ENCODE peak calls at places on chromosomes 1 and 21, in five cellular contexts. O is suprapubic skin, S is A549, C is pancreas, J is tibial artery. K is an unnamed sample.
A peak's percentile ranks its signal among the peaks of the same experiment; 100 is the strongest.

GRCh38 chr1:204323887-204324286 is 35.8 kb downstream of the PLEKHA6 start:
- DNase-seq in O (no peak), J (no peak), C (no peak), S (peak; percentile 45), K (no peak)

GRCh38 chr1:33259879-33260278 is 3.6 kb downstream of the ZNF362 start:
- DNase-seq in C (no peak), J (no peak), O (no peak), S (no peak), K (no peak)

GRCh38 chr1:167431261-167431908 is 86.9 kb downstream of the CD247 start:
- DNase-seq in C (no peak), O (no peak), J (no peak), S (no peak), K (no peak)

GRCh38 chr1:27726173-27726793 is 522 bp downstream of the FAM76A start:
- DNase-seq in S (peak; percentile 32), C (peak; percentile 87), O (peak; percentile 86), J (peak; percentile 80), K (peak; percentile 35)

GRCh38 chr21:29334717-29335428 is 36.2 kb downstream of the BACH1 start:
- DNase-seq in J (no peak), O (no peak), C (no peak), S (no peak), K (no peak)

GRCh38 chr1:160797163-160797797 is 1.3 kb downstream of the LY9 start:
- DNase-seq in C (no peak), J (no peak), O (no peak), S (no peak), K (no peak)

GRCh38 chr1:112666917-112667316 is 7.5 kb upstream of the MOV10 start:
- DNase-seq in O (no peak), J (no peak), C (no peak), S (no peak), K (no peak)

GRCh38 chr1:110212165-110213142 is 2.3 kb downstream of the KCNC4 start:
- DNase-seq in S (no peak), C (peak; percentile 79), O (no peak), J (no peak), K (peak; percentile 11)

GRCh38 chr1:16072616-16073484 is 601 bp downstream of the FAM131C start:
- DNase-seq in S (no peak), J (no peak), C (no peak), O (no peak), K (no peak)

GRCh38 chr1:2468041-2468472 is 8.0 kb upstream of the PLCH2 start:
- DNase-seq in O (no peak), C (no peak), J (no peak), S (no peak), K (peak; percentile 25)

GRCh38 chr1:99963041-99963795 is 6.6 kb upstream of the SLC35A3 start:
- DNase-seq in C (no peak), J (no peak), S (no peak), O (no peak), K (no peak)

GRCh38 chr1:237411621-237412020 is 369.6 kb downstream of the RYR2 start:
- DNase-seq in O (no peak), S (no peak), C (no peak), J (no peak), K (peak; percentile 18)

GRCh38 chr1:36710008-36710407 is 227.3 kb upstream of the CSF3R start:
- DNase-seq in O (no peak), S (no peak), C (no peak), J (no peak), K (no peak)

GRCh38 chr21:44300262-44300959 is 558 bp downstream of the PFKL start:
- DNase-seq in C (peak; percentile 92), S (peak; percentile 42), J (peak; percentile 88), O (peak; percentile 87), K (peak; percentile 59)

GRCh38 chr1:80645621-80646020 is 1155.1 kb upstream of the ADGRL2 start:
- DNase-seq in S (no peak), C (no peak), O (no peak), J (no peak), K (no peak)

GRCh38 chr1:5067251-5067650 is 412.8 kb downstream of the AJAP1 start:
- DNase-seq in J (no peak), C (no peak), S (no peak), O (no peak), K (no peak)

GRCh38 chr21:33032434-33033047 is 6.8 kb downstream of the OLIG2 start:
- DNase-seq in C (no peak), J (no peak), S (no peak), O (no peak), K (no peak)

GRCh38 chr1:219585837-219586465 is 27.0 kb downstream of the ZC3H11B start:
- DNase-seq in J (no peak), O (no peak), C (no peak), S (no peak), K (no peak)

GRCh38 chr1:155044812-155045690 is 6.1 kb upstream of the ADAM15 start:
- DNase-seq in S (peak; percentile 88), J (peak; percentile 85), C (peak; percentile 94), O (no peak), K (peak; percentile 42)

GRCh38 chr1:26290416-26291261 is 10.8 kb downstream of the SH3BGRL3 start:
- DNase-seq in O (peak; percentile 65), S (no peak), J (no peak), C (no peak), K (no peak)

GRCh38 chr1:79059361-79059760 is 52.8 kb upstream of the ADGRL4 start:
- DNase-seq in J (no peak), S (no peak), O (no peak), C (no peak), K (no peak)

DNA sequence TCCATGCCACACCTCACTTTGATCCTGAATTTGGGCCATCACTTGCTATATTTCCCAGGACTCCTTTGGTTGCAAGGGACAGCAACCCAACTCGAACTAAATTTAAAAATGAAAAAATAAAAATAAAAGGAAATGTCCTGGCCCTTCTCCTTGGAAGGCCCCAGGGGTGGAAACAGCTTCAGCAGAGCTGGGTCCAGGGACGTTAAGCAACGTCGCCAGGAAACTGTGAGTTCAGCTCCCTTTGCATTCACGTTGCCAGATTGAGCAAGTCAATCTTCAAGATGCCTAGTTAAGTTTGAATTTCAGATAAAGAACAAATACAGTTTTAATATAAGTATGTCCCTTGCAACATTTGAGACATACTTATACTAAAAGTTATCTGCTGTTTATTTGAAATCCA is 14.6 kb upstream of the SPSB1 start:
- DNase-seq in S (no peak), O (peak; percentile 62), J (no peak), C (no peak), K (no peak)
- H3K4me1 ChIP-seq in S (peaks cover 28% of the 10 kb centered on the region), O (peaks cover 51% of the 10 kb centered on the region), J (peaks cover 51% of the 10 kb centered on the region), C (no peaks in the 10 kb centered on the region), K (peaks cover 20% of the 10 kb centered on the region)

DNA sequence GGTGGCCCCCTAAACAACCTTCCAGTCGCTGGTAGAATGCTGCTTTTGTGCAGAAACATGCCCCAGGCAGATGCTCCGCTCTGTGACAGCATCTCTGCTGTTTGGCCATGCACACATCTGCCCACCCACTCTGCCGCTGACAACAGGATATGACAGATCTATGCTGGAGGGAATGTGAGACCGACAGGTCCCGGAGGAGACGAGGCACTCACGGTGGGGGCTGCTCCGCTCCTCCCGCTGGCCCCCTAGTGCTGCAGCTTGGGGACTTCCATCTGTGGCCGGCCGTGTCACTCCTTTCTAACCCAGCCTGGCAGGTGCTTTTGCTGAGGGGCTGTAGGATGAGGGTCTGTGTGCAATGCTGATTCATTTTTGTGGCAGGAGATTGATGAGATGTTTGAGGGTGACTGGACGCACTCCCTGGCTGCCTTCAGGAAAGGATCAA is 49.1 kb upstream of the DMRTB1 start:
- DNase-seq in J (no peak), O (no peak), C (no peak), S (no peak), K (peak; percentile 30)
- H3K4me3 ChIP-seq in J (no peak overlapping the region), O (no peak overlapping the region), C (no peak overlapping the region), S (no peak overlapping the region), K (no peak overlapping the region)

GRCh38 chr1:202798792-202799331 is 9.4 kb downstream of the KDM5B start:
- DNase-seq in J (no peak), O (no peak), C (no peak), S (no peak), K (no peak)
- TF ChIP-seq CTCF in J (no peak), O (no peak), C (no peak), S (no peak), K (no peak)

DNA sequence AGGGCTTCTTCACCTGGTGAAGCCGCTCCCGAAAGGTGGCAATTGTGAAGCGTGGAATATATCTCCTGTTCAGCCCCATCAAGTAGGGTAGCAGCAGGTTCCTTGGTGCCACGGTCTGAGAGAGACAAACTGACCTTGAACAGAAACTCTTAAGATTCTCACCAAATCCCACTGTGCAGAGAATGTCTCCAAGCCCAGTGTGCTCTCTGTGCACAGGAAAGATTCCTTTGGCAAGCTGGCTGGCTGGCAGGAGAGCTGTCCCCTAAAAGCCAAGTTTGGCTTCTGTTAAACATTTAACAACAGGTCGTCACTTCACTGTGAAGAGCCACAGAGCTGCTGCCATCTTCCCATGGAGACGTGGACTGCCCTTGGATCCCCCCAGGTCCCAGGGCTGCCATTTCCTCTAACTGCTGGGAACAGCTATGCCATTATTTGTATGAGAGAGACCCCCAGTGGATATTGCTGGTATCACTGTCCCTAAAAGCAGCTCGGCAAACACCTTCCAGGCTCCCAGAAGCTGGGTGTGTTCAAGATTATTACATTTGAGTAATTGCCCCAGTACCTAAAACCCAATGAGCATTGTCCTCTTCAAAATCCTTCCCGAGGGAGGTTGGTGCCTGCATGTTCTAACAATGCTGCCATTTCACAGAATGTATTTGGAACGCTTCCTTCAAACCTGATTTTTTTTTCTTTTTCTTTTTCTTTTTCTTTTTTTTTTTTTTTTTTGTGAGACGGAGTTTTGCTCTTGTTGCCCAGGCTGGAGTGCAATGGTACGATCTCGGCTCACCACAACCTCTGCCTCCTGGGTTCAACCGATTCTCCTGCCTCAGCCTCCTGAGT is 71.8 kb downstream of the CD58 start:
- DNase-seq in S (peak; percentile 41), J (no peak), C (no peak), O (no peak), K (peak; percentile 58)
- H3K4me1 ChIP-seq in S (peaks cover 19% of the 10 kb centered on the region), J (peaks cover 2% of the 10 kb centered on the region), C (peaks cover 20% of the 10 kb centered on the region), O (peaks cover 57% of the 10 kb centered on the region), K (peaks cover 11% of the 10 kb centered on the region)

DNA sequence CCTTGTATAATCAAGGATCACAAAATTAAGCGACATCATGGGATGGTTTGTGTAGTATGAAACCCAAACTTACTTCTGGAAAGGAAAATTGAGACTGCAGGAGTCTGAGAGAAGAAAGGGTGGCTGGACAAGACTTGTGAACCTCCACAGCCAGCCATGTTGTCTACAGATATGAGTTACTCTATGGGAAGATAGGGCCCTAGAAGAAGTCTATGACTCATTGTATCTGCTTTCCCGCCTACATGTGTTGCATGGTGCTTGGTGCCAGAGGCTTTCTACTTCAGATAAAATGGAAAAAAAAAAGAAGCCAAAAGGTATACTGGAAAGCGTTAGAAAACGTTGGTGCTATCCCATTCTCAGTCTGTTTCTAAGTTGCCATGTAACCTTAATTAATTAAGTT is 18.7 kb upstream of the OR6N2 start:
- DNase-seq in C (no peak), S (no peak), J (no peak), O (no peak), K (no peak)
- H3K4me3 ChIP-seq in C (no peak overlapping the region), S (no peak overlapping the region), J (no peak overlapping the region), O (no peak overlapping the region), K (no peak overlapping the region)

GRCh38 chr1:63871451-63871850 is 97.6 kb downstream of the ROR1 start:
- DNase-seq in J (no peak), O (no peak), C (no peak), S (no peak), K (no peak)

GRCh38 chr1:63874278-63874880 is 100.6 kb downstream of the ROR1 start:
- DNase-seq in O (no peak), S (no peak), J (no peak), C (no peak), K (no peak)

GRCh38 chr1:63877021-63877767 is 103.4 kb downstream of the ROR1 start:
- DNase-seq in O (no peak), S (no peak), C (no peak), J (no peak), K (no peak)

GRCh38 chr1:63870152-63870551 is 96.3 kb downstream of the ROR1 start:
- DNase-seq in O (no peak), C (no peak), S (no peak), J (no peak), K (no peak)

GRCh38 chr1:63873751-63874150 is 99.9 kb downstream of the ROR1 start:
- DNase-seq in O (no peak), J (no peak), C (no peak), S (no peak), K (no peak)
- TF ChIP-seq CTCF in O (no peak), J (no peak), C (no peak), S (no peak), K (no peak)